ENCODE peak calls at places on chromosome 11, in five cellular contexts. H is endothelial cell of umbilical vein, L is H9, I is body of pancreas, F is tibial nerve. T is an unnamed sample.
A peak's percentile ranks its signal among the peaks of the same experiment; 100 is the strongest.

GRCh38 chr11:126345283-126345682 is 10.2 kb upstream of the ST3GAL4 start:
- DNase-seq in H (no peak), F (no peak), L (no peak), I (no peak), T (no peak)

GRCh38 chr11:118870396-118871343 is 13.0 kb upstream of the CXCR5 start:
- DNase-seq in I (peak; percentile 45), F (peak; percentile 65), L (no peak), H (no peak), T (no peak)

GRCh38 chr11:75406338-75406777 is 7.0 kb downstream of the RPS3 start:
- DNase-seq in H (peak; percentile 94), I (no peak), F (no peak), L (no peak), T (no peak)

GRCh38 chr11:93945596-93945995 is 75.6 kb upstream of the HEPHL1 start:
- DNase-seq in I (no peak), H (no peak), F (no peak), L (no peak), T (no peak)

GRCh38 chr11:75420224-75421034 is 12.6 kb downstream of the KLHL35 start:
- DNase-seq in H (no peak), F (no peak), I (no peak), L (no peak), T (no peak)

GRCh38 chr11:115918579-115918978 is 414.4 kb upstream of the CADM1 start:
- DNase-seq in I (no peak), F (no peak), L (no peak), H (no peak), T (no peak)

GRCh38 chr11:74019104-74019738 is 10.3 kb upstream of the UCP3 start:
- DNase-seq in L (no peak), H (no peak), F (no peak), I (peak; percentile 43), T (peak; percentile 84)

GRCh38 chr11:125743681-125744080 is 2.4 kb upstream of the PATE1 start:
- DNase-seq in L (no peak), I (no peak), H (no peak), F (no peak), T (no peak)

GRCh38 chr11:70660059-70660888 is 261.9 kb downstream of the CTTN start:
- DNase-seq in L (no peak), F (no peak), I (no peak), H (no peak), T (no peak)
- H3K27ac ChIP-seq in L (no peak overlapping the region), F (no peak overlapping the region), I (no peak overlapping the region), H (no peak overlapping the region), T (no peak overlapping the region)

GRCh38 chr11:86177319-86177718 is 67.2 kb upstream of the EED start:
- DNase-seq in H (no peak), L (no peak), I (no peak), F (no peak), T (no peak)
- H3K27ac ChIP-seq in H (no peak overlapping the region), L (no peak overlapping the region), I (no peak overlapping the region), F (no peak overlapping the region), T (no peak overlapping the region)

DNA sequence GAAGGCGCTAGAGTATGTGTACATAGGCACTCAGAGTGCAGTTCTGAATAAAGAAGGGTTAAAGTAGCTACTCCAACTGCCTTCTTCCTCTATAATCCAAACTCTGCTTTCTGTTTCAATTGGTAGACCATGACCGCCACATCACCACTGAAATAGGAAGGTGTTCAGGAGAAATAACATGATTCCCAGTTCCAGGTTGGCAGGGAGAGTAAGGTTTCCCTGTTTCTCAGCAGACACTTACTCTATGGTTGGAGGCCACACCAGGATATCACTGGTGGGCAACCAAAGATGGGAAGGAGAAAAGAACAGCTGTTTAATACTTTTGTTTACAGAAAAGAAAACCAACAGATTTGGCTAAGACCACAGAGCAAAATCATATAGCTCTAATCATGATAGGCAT is 37.9 kb downstream of the PAK1 start:
- DNase-seq in I (no peak), H (no peak), F (no peak), L (no peak), T (peak; percentile 49)
- H3K27ac ChIP-seq in I (no peak overlapping the region), H (no peak overlapping the region), F (no peak overlapping the region), L (no peak overlapping the region), T (no peak overlapping the region)

DNA sequence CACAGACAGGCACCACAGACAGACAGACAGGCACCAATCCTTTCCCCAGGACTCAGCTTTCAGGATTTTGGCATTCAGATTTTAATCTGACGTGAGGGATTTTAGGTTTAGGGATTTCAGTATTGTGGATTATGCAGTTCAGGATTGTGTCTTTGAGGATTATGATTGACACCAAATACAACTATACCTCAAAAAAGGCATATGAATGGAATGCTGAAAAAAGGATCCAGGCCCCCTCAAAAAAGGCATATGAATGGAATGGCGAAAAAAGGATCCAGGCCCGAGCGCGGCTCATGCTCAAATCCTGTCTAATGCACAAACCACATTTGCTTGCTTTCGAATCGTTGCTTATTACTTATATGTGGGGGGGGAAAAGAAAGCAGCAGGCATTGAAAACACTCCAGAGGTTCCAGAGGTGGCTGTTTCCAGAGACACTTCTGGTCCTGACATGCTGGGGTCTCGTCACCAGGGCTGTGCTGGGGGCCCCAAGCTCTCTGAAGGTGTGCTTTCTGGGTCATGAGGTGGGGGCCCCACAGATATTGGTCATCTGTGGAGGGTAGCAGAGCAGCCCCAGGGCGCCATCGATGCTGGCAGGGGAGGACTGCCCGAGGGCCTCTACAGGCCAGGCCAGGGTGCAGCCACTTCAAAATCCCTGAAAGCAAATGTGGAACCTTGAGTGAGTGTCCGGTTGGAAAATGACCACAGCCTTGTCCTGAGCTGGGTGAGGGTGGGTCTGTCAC is 16.8 kb upstream of the OSBPL5 start:
- DNase-seq in H (no peak), L (no peak), F (no peak), I (no peak), T (no peak)
- H3K27ac ChIP-seq in H (no peak overlapping the region), L (no peak overlapping the region), F (no peak overlapping the region), I (no peak overlapping the region), T (no peak overlapping the region)

T was measured in small intestine.